ENCODE peak calls at places on chromosomes 7 and 10, in eight cellular contexts. C is LoVo; G is fibroblast of gingiva; O is ovary; W is T1000; B is CD8-positive, alpha-beta T cell; I is HuH-7.5; Z is neuronal stem cell. L is an unnamed sample.

GRCh38 chr7:17773289-17773626 is 167.0 kb downstream of the SNX13 start:
- DNase-seq in G (peak; percentile 85), Z (no peak), O (no peak), I (peak; percentile 33), W (peak; percentile 32), B (no peak), C (peak; percentile 68), L (peak; percentile 92)

GRCh38 chr10:11793762-11794479 is 29.2 kb upstream of the PROSER2 start:
- DNase-seq in B (no peak), Z (no peak), O (no peak), C (peak; percentile 91), G (no peak), I (peak; percentile 63), W (peak; percentile 73), L (peak; percentile 26)

GRCh38 chr7:7114575-7115291 is 67.6 kb upstream of the C1GALT1 start:
- DNase-seq in Z (no peak), B (no peak), G (no peak), O (no peak), I (peak; percentile 58), C (no peak), W (no peak), L (no peak)

GRCh38 chr7:76428868-76429805 is 4.4 kb downstream of the ZP3 start:
- DNase-seq in O (no peak), G (peak; percentile 38), W (no peak), I (no peak), Z (no peak), B (no peak), C (no peak), L (peak; percentile 63)

GRCh38 chr10:108904163-108904878 is 1019.0 kb downstream of the XPNPEP1 start:
- DNase-seq in Z (no peak), I (no peak), W (peak; percentile 13), O (no peak), B (no peak), G (peak; percentile 17), C (no peak), L (peak; percentile 4)

GRCh38 chr10:126199221-126199998 is 188.9 kb downstream of the ADAM12 start:
- DNase-seq in W (peak; percentile 96), G (peak; percentile 97), I (no peak), O (no peak), B (no peak), C (peak; percentile 33), Z (no peak), L (peak; percentile 95)

GRCh38 chr7:135274495-135275268 is 41.0 kb downstream of the STRA8 start:
- DNase-seq in Z (peak; percentile 69), I (peak; percentile 65), C (peak; percentile 76), G (peak; percentile 54), B (peak; percentile 77), W (peak; percentile 30), O (peak; percentile 42), L (peak; percentile 84)

GRCh38 chr7:8065356-8065813 is 96.8 kb downstream of the GLCCI1 start:
- DNase-seq in Z (no peak), O (no peak), C (no peak), B (no peak), I (no peak), G (peak; percentile 87), W (peak; percentile 17), L (peak; percentile 81)

GRCh38 chr10:108421256-108421655 is 1256.8 kb upstream of the SORCS1 start:
- DNase-seq in W (no peak), B (no peak), O (no peak), G (no peak), Z (no peak), I (no peak), C (no peak), L (no peak)

GRCh38 chr7:44761207-44762161 is 12.8 kb downstream of the ZMIZ2 start:
- DNase-seq in G (peak; percentile 31), I (no peak), O (peak; percentile 68), Z (no peak), B (no peak), W (peak; percentile 39), C (no peak), L (no peak)

GRCh38 chr10:23981520-23982309 is 227.2 kb upstream of the KIAA1217 start:
- DNase-seq in G (no peak), B (no peak), O (no peak), Z (no peak), I (no peak), W (no peak), C (no peak), L (no peak)